ENCODE peak calls at places on chromosomes 16 and 17, in nine cellular contexts. C is stromal cell of bone marrow; U is activated CD8-positive, alpha-beta memory T cell treated with anti-CD3 and anti-CD28 coated beads for 4 hours; P is mesendoderm; L is CD8-positive, alpha-beta T cell; I is HAP-1; O is T-helper 1 cell; J is Caki2; W is hepatocyte. T is an unnamed sample.

GRCh38 chr17:32828822-32829221 is 48.1 kb downstream of the MYO1D start:
- DNase-seq in C (no peak), I (no peak), J (no peak), W (no peak), O (no peak), P (no peak), L (no peak), U (no peak), T (no peak)

GRCh38 chr16:21253470-21253869 is 20.0 kb downstream of the ANKS4B start:
- DNase-seq in C (no peak), U (no peak), W (no peak), P (peak; percentile 11), L (no peak), I (no peak), O (no peak), J (no peak), T (no peak)

GRCh38 chr17:74153456-74153810 is 50.0 kb upstream of the RPL38 start:
- DNase-seq in L (no peak), O (no peak), C (no peak), P (no peak), I (no peak), J (no peak), W (no peak), U (no peak), T (no peak)

GRCh38 chr16:53091508-53092211 is 36.9 kb downstream of the CHD9 start:
- DNase-seq in L (no peak), P (peak; percentile 94), U (no peak), O (no peak), J (peak; percentile 38), C (peak; percentile 94), I (no peak), W (peak; percentile 43), T (peak; percentile 37)

GRCh38 chr17:44375196-44376017 is 11.8 kb upstream of the FAM171A2 start:
- DNase-seq in U (no peak), C (no peak), W (no peak), J (no peak), P (peak; percentile 56), O (no peak), L (no peak), I (no peak), T (no peak)

GRCh38 chr16:1964046-1964505 is 550 bp downstream of the RPS2 start:
- DNase-seq in C (no peak), U (no peak), P (peak; percentile 34), W (peak; percentile 60), O (peak; percentile 35), I (no peak), L (no peak), J (no peak), T (no peak)

GRCh38 chr16:84308120-84308519 is 13.4 kb downstream of the WFDC1 start:
- DNase-seq in C (no peak), J (no peak), I (peak; percentile 13), W (peak; percentile 66), O (no peak), L (no peak), U (no peak), P (peak; percentile 75), T (peak; percentile 40)

GRCh38 chr16:89090182-89090630 is 3.4 kb upstream of the ACSF3 start:
- DNase-seq in C (no peak), P (no peak), J (no peak), L (no peak), W (no peak), O (no peak), I (no peak), U (no peak), T (no peak)

GRCh38 chr16:49013727-49014080 is 267.9 kb downstream of the CBLN1 start:
- DNase-seq in C (no peak), W (no peak), U (no peak), I (no peak), J (no peak), O (no peak), P (no peak), L (no peak), T (no peak)

GRCh38 chr17:41939044-41939695 is 8.8 kb downstream of the ODAD4 start:
- DNase-seq in L (no peak), O (no peak), J (no peak), C (no peak), P (no peak), I (no peak), W (no peak), U (no peak), T (no peak)

GRCh38 chr17:19372866-19373505 is 5.3 kb upstream of the MAPK7 start:
- DNase-seq in I (no peak), O (no peak), P (no peak), C (no peak), L (no peak), W (no peak), U (no peak), J (no peak), T (no peak)

GRCh38 chr17:30235386-30236296 is at the start of gene SLC6A4:
- DNase-seq in U (no peak), L (no peak), P (peak; percentile 43), O (no peak), I (no peak), J (no peak), C (no peak), W (peak; percentile 44), T (no peak)

GRCh38 chr16:908526-909155 is 62.1 kb downstream of the LMF1 start:
- DNase-seq in L (no peak), C (no peak), J (no peak), O (no peak), P (no peak), U (no peak), I (no peak), W (no peak), T (no peak)

GRCh38 chr16:353404-354285 is 1.1 kb upstream of the AXIN1 start:
- DNase-seq in U (no peak), O (no peak), L (no peak), P (no peak), J (no peak), C (no peak), W (no peak), I (no peak), T (no peak)

GRCh38 chr16:84898447-84898846 is 78.7 kb downstream of the CRISPLD2 start:
- DNase-seq in P (no peak), O (no peak), J (no peak), U (no peak), W (no peak), C (no peak), L (no peak), I (no peak), T (no peak)

GRCh38 chr17:76092526-76093413 is 10.8 kb downstream of the EXOC7 start:
- DNase-seq in I (no peak), O (no peak), U (no peak), C (no peak), P (no peak), W (no peak), L (no peak), J (no peak), T (peak; percentile 82)

GRCh38 chr16:3937066-3937875 is 56.8 kb upstream of the CREBBP start:
- DNase-seq in I (no peak), O (no peak), P (no peak), U (no peak), W (no peak), J (no peak), C (no peak), L (no peak), T (no peak)

GRCh38 chr17:64920026-64920418 is 744 bp upstream of the LRRC37A3 start:
- DNase-seq in P (peak; percentile 36), W (no peak), U (no peak), I (peak; percentile 8), L (no peak), O (no peak), J (no peak), C (no peak), T (no peak)

GRCh38 chr16:14366974-14367707 is 262.9 kb downstream of the PARN start:
- DNase-seq in L (no peak), C (no peak), U (no peak), W (no peak), P (no peak), J (no peak), O (no peak), I (no peak), T (no peak)

GRCh38 chr17:65662166-65662565 is 100.7 kb upstream of the AXIN2 start:
- DNase-seq in W (no peak), L (no peak), C (no peak), O (no peak), I (no peak), J (no peak), P (no peak), U (no peak), T (no peak)

T was measured in Kasumi-1.